ENCODE peak calls at places on chromosomes 1 and 21, in seven cellular contexts. E is GM04504; I is CD8-positive, alpha-beta memory T cell; S is stimulated activated CD8-positive, alpha-beta memory T cell treated with anti-CD3 and anti-CD28 coated beads, Interleukin-12 subunit alpha, Interleukin-12 subunit beta, amount 100 ng/mL, for 1 hour; W is KG1; T is COR-L47; N is fibroblast of pulmonary artery. K is an unnamed sample.

GRCh38 chr1:14696766-14697165 is 98.3 kb downstream of the KAZN start:
- DNase-seq in E (no peak), I (no peak), S (no peak), W (no peak), T (no peak), N (no peak), K (no peak)

GRCh38 chr1:211532086-211532439 is 40.1 kb upstream of the RD3 start:
- DNase-seq in E (no peak), I (no peak), S (no peak), W (no peak), T (no peak), N (no peak), K (no peak)

GRCh38 chr1:103084176-103084575 is 24.1 kb downstream of the COL11A1 start:
- DNase-seq in E (no peak), I (no peak), S (no peak), W (no peak), T (no peak), N (peak; percentile 42), K (no peak)

GRCh38 chr1:10615932-10616671 is 141.4 kb downstream of the PEX14 start:
- DNase-seq in E (no peak), I (no peak), S (no peak), W (no peak), T (no peak), N (no peak), K (no peak)

GRCh38 chr1:199161319-199161680 is 522.5 kb downstream of the PTPRC start:
- DNase-seq in E (no peak), I (no peak), S (no peak), W (no peak), T (no peak), N (no peak), K (no peak)

GRCh38 chr1:82141393-82141792 is 340.7 kb downstream of the ADGRL2 start:
- DNase-seq in E (no peak), I (no peak), S (no peak), W (no peak), T (no peak), N (no peak), K (no peak)

GRCh38 chr1:109272831-109273547 is 10.0 kb downstream of the PSRC1 start:
- DNase-seq in E (no peak), I (no peak), S (no peak), W (no peak), T (no peak), N (no peak), K (no peak)

GRCh38 chr1:59743324-59744108 is 71.2 kb upstream of the HOOK1 start:
- DNase-seq in E (no peak), I (no peak), S (no peak), W (no peak), T (no peak), N (peak; percentile 87), K (no peak)

GRCh38 chr21:43712268-43712942 is 6.5 kb upstream of the PDXK start:
- DNase-seq in E (no peak), I (no peak), S (no peak), W (no peak), T (peak; percentile 76), N (no peak), K (no peak)

GRCh38 chr1:18440385-18441226 is 40.1 kb upstream of the KLHDC7A start:
- DNase-seq in E (no peak), I (no peak), S (no peak), W (no peak), T (no peak), N (no peak), K (no peak)

GRCh38 chr1:32266926-32267645 is 16.0 kb downstream of the LCK start:
- DNase-seq in E (no peak), I (no peak), S (no peak), W (no peak), T (no peak), N (peak; percentile 60), K (no peak)

GRCh38 chr1:3611170-3612019 is at the start of gene MEGF6:
- DNase-seq in E (no peak), I (peak; percentile 55), S (peak; percentile 33), W (peak; percentile 34), T (peak; percentile 43), N (no peak), K (no peak)

GRCh38 chr1:1610796-1611597 is 4.3 kb upstream of the MIB2 start:
- DNase-seq in E (no peak), I (no peak), S (no peak), W (no peak), T (no peak), N (peak; percentile 57), K (no peak)

GRCh38 chr1:58909162-58909560 is 125.3 kb upstream of the JUN start:
- DNase-seq in E (peak; percentile 47), I (no peak), S (no peak), W (no peak), T (no peak), N (peak; percentile 77), K (no peak)

GRCh38 chr1:104264506-104264905 is 514.8 kb downstream of the AMY1C start:
- DNase-seq in E (no peak), I (no peak), S (no peak), W (no peak), T (no peak), N (no peak), K (no peak)

GRCh38 chr1:109274533-109275476 is 8.1 kb downstream of the PSRC1 start:
- DNase-seq in E (no peak), I (no peak), S (no peak), W (no peak), T (peak; percentile 58), N (peak; percentile 60), K (no peak)

GRCh38 chr1:21703318-21703963 is 34.3 kb upstream of the RAP1GAP start:
- DNase-seq in E (peak; percentile 78), I (no peak), S (no peak), W (no peak), T (no peak), N (peak; percentile 68), K (no peak)

GRCh38 chr1:158014702-158015320 is 21.4 kb downstream of the KIRREL1 start:
- DNase-seq in E (no peak), I (no peak), S (no peak), W (no peak), T (no peak), N (no peak), K (no peak)

GRCh38 chr1:2468041-2468472 is 8.0 kb upstream of the PLCH2 start:
- DNase-seq in E (no peak), I (peak; percentile 41), S (peak; percentile 18), W (no peak), T (no peak), N (peak; percentile 33), K (no peak)

GRCh38 chr21:41612674-41613250 is 104.8 kb upstream of the TMPRSS2 start:
- DNase-seq in E (peak; percentile 99), I (no peak), S (no peak), W (no peak), T (peak; percentile 11), N (peak; percentile 96), K (peak; percentile 15)

GRCh38 chr1:229042482-229042881 is 228.4 kb upstream of the RAB4A start:
- DNase-seq in E (no peak), I (no peak), S (no peak), W (no peak), T (no peak), N (no peak), K (no peak)

GRCh38 chr1:17108360-17108759 is 10.9 kb downstream of the PADI2 start:
- DNase-seq in E (no peak), I (no peak), S (no peak), W (no peak), T (no peak), N (no peak), K (no peak)

GRCh38 chr21:16320110-16320509 is 590.3 kb downstream of the USP25 start:
- DNase-seq in E (no peak), I (no peak), S (no peak), W (no peak), T (no peak), N (no peak), K (no peak)

GRCh38 chr21:36210779-36211659 is 54.4 kb downstream of the DOP1B start:
- DNase-seq in E (no peak), I (no peak), S (no peak), W (no peak), T (no peak), N (no peak), K (no peak)

GRCh38 chr1:56527548-56528302 is 51.6 kb downstream of the PLPP3 start:
- DNase-seq in E (no peak), I (no peak), S (no peak), W (no peak), T (peak; percentile 71), N (no peak), K (no peak)

GRCh38 chr1:212205843-212206242 is 79.4 kb upstream of the PPP2R5A start:
- DNase-seq in E (peak; percentile 18), I (no peak), S (no peak), W (no peak), T (no peak), N (no peak), K (no peak)

GRCh38 chr1:156480411-156481192 is 20.0 kb downstream of the MEF2D start:
- DNase-seq in E (no peak), I (peak; percentile 75), S (peak; percentile 64), W (no peak), T (no peak), N (no peak), K (no peak)

GRCh38 chr1:16351449-16351993 is 759 bp downstream of the FBXO42 start:
- DNase-seq in E (no peak), I (no peak), S (no peak), W (no peak), T (no peak), N (peak; percentile 42), K (no peak)

GRCh38 chr1:232307299-232307698 is 322.6 kb downstream of the SIPA1L2 start:
- DNase-seq in E (no peak), I (no peak), S (no peak), W (no peak), T (no peak), N (no peak), K (no peak)

GRCh38 chr1:192604979-192605620 is 29.5 kb downstream of the RGS1 start:
- DNase-seq in E (no peak), I (no peak), S (no peak), W (peak; percentile 20), T (no peak), N (peak; percentile 52), K (peak; percentile 4)

GRCh38 chr1:185608166-185608565 is 126.0 kb upstream of the HMCN1 start:
- DNase-seq in E (no peak), I (no peak), S (no peak), W (no peak), T (no peak), N (no peak), K (no peak)

GRCh38 chr1:154589780-154590179 is 18.2 kb downstream of the ADAR start:
- DNase-seq in E (no peak), I (no peak), S (no peak), W (no peak), T (no peak), N (no peak), K (no peak)

GRCh38 chr1:241593186-241593585 is 47.0 kb downstream of the CHML start:
- DNase-seq in E (no peak), I (no peak), S (no peak), W (no peak), T (no peak), N (no peak), K (no peak)

K was measured in CMK.